ENCODE peak calls at places on chromosome 4, in four cellular contexts. Q, U, R and J are unnamed samples.

GRCh38 chr4:176011523-176011922 is 54.1 kb upstream of the WDR17 start:
- DNase-seq in U (no peak), R (no peak), Q (no peak), J (peak; percentile 10)

GRCh38 chr4:1512738-1513660 is 106.8 kb upstream of the NKX1-1 start:
- DNase-seq in R (peak; percentile 87), U (no peak), Q (peak; percentile 62), J (no peak)

GRCh38 chr4:97235516-97235915 is 907.8 kb downstream of the STPG2 start:
- DNase-seq in R (no peak), Q (no peak), U (no peak), J (no peak)

GRCh38 chr4:93394488-93395185 is 433.9 kb upstream of the ATOH1 start:
- DNase-seq in U (peak; percentile 2), Q (no peak), R (no peak), J (no peak)

GRCh38 chr4:69760455-69760854 is at the start of gene SULT1B1:
- DNase-seq in Q (peak; percentile 58), U (peak; percentile 47), R (peak; percentile 56), J (no peak)

GRCh38 chr4:175833574-175834350 is 21.7 kb upstream of the GPM6A start:
- DNase-seq in R (no peak), U (no peak), Q (no peak), J (no peak)

GRCh38 chr4:29131304-29131703 is 1588.9 kb upstream of the PCDH7 start:
- DNase-seq in U (no peak), Q (no peak), R (no peak), J (no peak)

GRCh38 chr4:187304131-187304530 is 580.5 kb upstream of the FAT1 start:
- DNase-seq in Q (no peak), R (no peak), U (no peak), J (no peak)

GRCh38 chr4:146179784-146180405 is 4.4 kb downstream of the LSM6 start:
- DNase-seq in R (no peak), U (no peak), Q (no peak), J (no peak)

GRCh38 chr4:62670509-62670908 is 1470.4 kb downstream of the ADGRL3 start:
- DNase-seq in R (no peak), Q (no peak), U (no peak), J (no peak)

GRCh38 chr4:153346563-153346962 is 2.1 kb downstream of the MND1 start:
- DNase-seq in Q (no peak), U (no peak), R (no peak), J (no peak)

GRCh38 chr4:90780193-90780592 is 653.0 kb downstream of the CCSER1 start:
- DNase-seq in R (no peak), Q (no peak), U (no peak), J (no peak)

GRCh38 chr4:1192091-1192492 is 19.7 kb upstream of the SPON2 start:
- DNase-seq in U (peak; percentile 94), Q (peak; percentile 91), R (peak; percentile 87), J (no peak)

GRCh38 chr4:9969526-9970398 is 51.5 kb downstream of the SLC2A9 start:
- DNase-seq in U (no peak), Q (no peak), R (no peak), J (no peak)

GRCh38 chr4:173211838-173212237 is 43.2 kb downstream of the GALNT7 start:
- DNase-seq in R (peak; percentile 68), Q (no peak), U (peak; percentile 52), J (no peak)

GRCh38 chr4:80185787-80186548 is 11.3 kb upstream of the PRDM8 start:
- DNase-seq in R (no peak), U (no peak), Q (no peak), J (no peak)

GRCh38 chr4:34250562-34250961 is 1993.8 kb downstream of the ARAP2 start:
- DNase-seq in Q (no peak), U (no peak), R (no peak), J (no peak)

GRCh38 chr4:7652451-7652871 is 217.7 kb upstream of the PSAPL1 start:
- DNase-seq in R (no peak), U (no peak), Q (no peak), J (no peak)

GRCh38 chr4:141432000-141432712 is 204.2 kb upstream of the IL15 start:
- DNase-seq in R (no peak), U (no peak), Q (no peak), J (no peak)

GRCh38 chr4:91288702-91289311 is 1015.0 kb upstream of the GRID2 start:
- DNase-seq in R (no peak), U (no peak), Q (no peak), J (no peak)

GRCh38 chr4:5752803-5753184 is 41.8 kb downstream of the EVC start:
- DNase-seq in R (no peak), Q (no peak), U (no peak), J (no peak)
- H3K4me3 ChIP-seq in R (no peak overlapping the region), Q (no peak overlapping the region), U (no peak overlapping the region), J (no peak overlapping the region)

GRCh38 chr4:182743815-182744214 is 173.4 kb downstream of the DCTD start:
- DNase-seq in R (no peak), Q (no peak), U (no peak), J (no peak)
- H3K36me3 ChIP-seq in R (no peaks in the 10 kb centered on the region), Q (no peaks in the 10 kb centered on the region), U (no peaks in the 10 kb centered on the region), J (no peaks in the 10 kb centered on the region)

DNA sequence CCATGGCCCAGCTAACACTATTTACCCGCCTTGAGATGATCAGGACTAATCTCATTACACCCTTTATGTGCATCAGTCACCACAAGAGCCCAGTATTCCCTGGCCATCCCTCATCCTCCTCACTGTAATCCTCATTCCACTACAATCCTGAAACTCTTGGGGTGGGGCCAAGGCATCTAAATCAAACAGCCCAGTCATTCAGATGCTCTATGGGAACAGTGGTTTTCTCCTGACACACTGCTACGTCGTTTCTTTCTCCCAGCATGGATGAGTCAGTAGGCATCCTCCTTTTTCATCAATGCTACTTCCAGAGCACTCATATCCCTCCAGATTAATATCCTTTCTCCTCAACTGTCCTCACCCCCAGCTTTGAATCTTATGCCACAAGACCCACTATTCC is 5.6 kb downstream of the SDAD1 start:
- DNase-seq in Q (no peak), R (no peak), U (peak; percentile 91), J (no peak)
- H3K4me3 ChIP-seq in Q (no peak overlapping the region), R (no peak overlapping the region), U (no peak overlapping the region), J (no peak overlapping the region)

GRCh38 chr4:87478732-87479250 is 50.4 kb downstream of the SPARCL1 start:
- DNase-seq in Q (no peak), R (no peak), U (no peak), J (no peak)
- H3K36me3 ChIP-seq in Q (peaks cover 40% of the 10 kb centered on the region), R (no peaks in the 10 kb centered on the region), U (no peaks in the 10 kb centered on the region), J (no peaks in the 10 kb centered on the region)

GRCh38 chr4:182923376-182923775 is 6.2 kb upstream of the DCTD start:
- DNase-seq in U (no peak), R (no peak), Q (no peak), J (no peak)
- H3K4me3 ChIP-seq in U (no peak overlapping the region), R (no peak overlapping the region), Q (no peak overlapping the region), J (no peak overlapping the region)

GRCh38 chr4:23233596-23233995 is 540.9 kb downstream of the GBA3 start:
- DNase-seq in Q (no peak), U (no peak), R (no peak), J (no peak)
- H3K36me3 ChIP-seq in Q (no peaks in the 10 kb centered on the region), U (no peaks in the 10 kb centered on the region), R (no peaks in the 10 kb centered on the region), J (no peaks in the 10 kb centered on the region)

GRCh38 chr4:40576651-40577480 is 52.8 kb downstream of the RBM47 start:
- DNase-seq in R (peak; percentile 93), Q (peak; percentile 85), U (peak; percentile 35), J (no peak)
- H3K4me3 ChIP-seq in R (no peak overlapping the region), Q (peak overlapping the region; percentile 18), U (no peak overlapping the region), J (peak overlapping the region; percentile 25)

GRCh38 chr4:184721254-184721653 is 12.6 kb downstream of the CENPU start:
- DNase-seq in Q (no peak), R (no peak), U (no peak), J (no peak)
- H3K36me3 ChIP-seq in Q (no peaks in the 10 kb centered on the region), R (no peaks in the 10 kb centered on the region), U (no peaks in the 10 kb centered on the region), J (peaks cover 97% of the 10 kb centered on the region)